ENCODE peak calls at places on chromosomes 3 and 15, in four cellular contexts. P is WTC11, S is GM12878, D is K562. Q is an unnamed sample.

GRCh38 chr15:55007561-55007960 is 189.2 kb downstream of the RSL24D1 start:
- DNase-seq in P (no peak), S (no peak), D (no peak), Q (no peak)

GRCh38 chr3:197809356-197810020 is 18.4 kb downstream of the LRCH3 start:
- DNase-seq in P (no peak), S (no peak), D (no peak), Q (no peak)

GRCh38 chr3:51711352-51712019 is 4.6 kb downstream of the GRM2 start:
- DNase-seq in P (peak), S (no peak), D (no peak), Q (no peak)

GRCh38 chr15:82828064-82828463 is 18.6 kb downstream of the WHAMM start:
- DNase-seq in P (no peak), S (no peak), D (no peak), Q (peak)

GRCh38 chr3:63467392-63467791 is 185.1 kb upstream of the SNTN start:
- DNase-seq in P (no peak), S (no peak), D (no peak), Q (no peak)

GRCh38 chr3:26281284-26281977 is 341.1 kb upstream of the LRRC3B start:
- DNase-seq in P (no peak), S (no peak), D (no peak), Q (no peak)

GRCh38 chr3:40299130-40299720 is 10.3 kb upstream of the EIF1B start:
- DNase-seq in P (no peak), S (no peak), D (no peak), Q (no peak)

GRCh38 chr15:96893159-96893906 is 562.8 kb downstream of the NR2F2 start:
- DNase-seq in P (peak), S (no peak), D (no peak), Q (no peak)

GRCh38 chr3:151107177-151107576 is 21.7 kb downstream of the MED12L start:
- DNase-seq in P (no peak), S (no peak), D (no peak), Q (no peak)

GRCh38 chr3:119588112-119588511 is 8.8 kb downstream of the ADPRH start:
- DNase-seq in P (no peak), S (no peak), D (no peak), Q (no peak)

GRCh38 chr3:4710191-4710590 is 217.0 kb downstream of the ITPR1 start:
- DNase-seq in P (no peak), S (no peak), D (no peak), Q (no peak)

DNA sequence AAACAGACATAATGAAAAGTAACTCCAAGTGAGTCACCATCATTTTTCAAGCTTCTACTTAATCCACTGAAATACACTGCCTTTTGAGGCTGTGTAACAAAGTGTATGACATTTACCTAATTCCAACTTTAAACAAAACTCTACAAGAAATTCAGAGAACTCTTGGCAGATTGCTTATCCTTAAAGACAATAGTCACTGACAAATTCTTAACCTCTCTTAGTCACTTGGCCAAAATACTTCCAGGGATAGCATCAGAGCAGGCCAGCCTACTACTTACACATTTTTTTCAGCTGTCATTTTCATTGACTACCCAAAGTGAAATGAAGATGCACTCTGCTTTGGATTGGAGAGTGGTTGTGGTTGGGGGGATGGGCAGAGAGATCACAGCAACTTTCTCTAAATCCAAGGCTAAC is 3.6 kb downstream of the WWTR1 start:
- DNase-seq in P (no peak), S (no peak), D (no peak), Q (no peak)
- TF ChIP-seq TCF7 in P (no peak), S (no peak), D (no peak), Q (no peak)

DNA sequence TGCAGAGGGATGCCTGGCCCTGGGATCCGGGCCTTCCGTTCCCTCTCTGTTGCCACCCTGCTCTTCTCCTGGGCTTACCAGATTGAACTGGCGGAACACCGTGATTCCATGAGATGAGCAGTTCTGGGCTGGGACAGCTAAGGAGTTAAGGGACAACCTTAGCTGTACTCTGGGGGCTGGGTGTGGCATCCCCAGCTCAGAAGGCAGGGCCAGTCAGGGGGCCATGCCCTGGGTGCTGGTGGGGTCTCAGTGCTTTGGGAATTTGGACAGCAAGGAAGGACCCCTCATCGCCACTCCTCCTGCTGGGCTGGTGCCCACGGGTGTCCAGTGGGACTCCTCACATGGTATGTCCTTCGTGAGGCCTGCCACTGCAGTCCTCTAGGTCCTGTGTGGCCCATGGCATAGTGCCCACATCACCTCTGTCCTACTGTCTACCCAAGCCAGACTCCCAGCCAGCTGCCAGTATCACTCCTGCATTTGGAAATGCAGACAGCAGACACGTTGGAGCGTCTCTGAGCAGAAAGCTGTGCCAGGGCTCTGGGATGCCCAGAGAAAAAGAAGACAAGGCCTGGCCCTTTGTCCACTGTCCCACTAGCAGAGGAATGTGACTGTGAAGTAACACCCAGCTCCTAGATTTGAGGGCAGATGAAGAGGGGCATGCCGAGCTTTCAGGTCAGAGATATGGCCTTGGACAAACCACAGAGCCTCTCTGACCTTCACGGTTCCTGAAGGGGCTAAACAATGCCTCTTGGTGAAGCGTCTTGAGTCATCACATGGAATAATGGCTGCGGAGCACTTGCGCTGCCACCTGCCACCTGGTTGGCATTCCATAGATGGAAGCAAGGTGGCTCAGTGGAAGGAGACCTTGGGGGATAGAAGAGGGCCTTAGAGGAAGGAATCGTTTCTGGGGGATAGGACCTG is 12.2 kb downstream of the MRAS start:
- DNase-seq in P (no peak), S (no peak), D (no peak), Q (no peak)
- TF ChIP-seq TCF7 in P (no peak), S (no peak), D (no peak), Q (no peak)

GRCh38 chr3:42476225-42477160 is 25.9 kb upstream of the VIPR1 start:
- DNase-seq in P (no peak), S (no peak), D (peak), Q (no peak)

GRCh38 chr3:42472555-42472954 is 29.9 kb upstream of the VIPR1 start:
- DNase-seq in P (no peak), S (no peak), D (no peak), Q (no peak)

GRCh38 chr3:42478830-42479229 is 23.6 kb upstream of the VIPR1 start:
- DNase-seq in P (no peak), S (no peak), D (no peak), Q (no peak)

GRCh38 chr3:42477696-42478095 is 24.7 kb upstream of the VIPR1 start:
- DNase-seq in P (no peak), S (no peak), D (peak), Q (no peak)

DNA sequence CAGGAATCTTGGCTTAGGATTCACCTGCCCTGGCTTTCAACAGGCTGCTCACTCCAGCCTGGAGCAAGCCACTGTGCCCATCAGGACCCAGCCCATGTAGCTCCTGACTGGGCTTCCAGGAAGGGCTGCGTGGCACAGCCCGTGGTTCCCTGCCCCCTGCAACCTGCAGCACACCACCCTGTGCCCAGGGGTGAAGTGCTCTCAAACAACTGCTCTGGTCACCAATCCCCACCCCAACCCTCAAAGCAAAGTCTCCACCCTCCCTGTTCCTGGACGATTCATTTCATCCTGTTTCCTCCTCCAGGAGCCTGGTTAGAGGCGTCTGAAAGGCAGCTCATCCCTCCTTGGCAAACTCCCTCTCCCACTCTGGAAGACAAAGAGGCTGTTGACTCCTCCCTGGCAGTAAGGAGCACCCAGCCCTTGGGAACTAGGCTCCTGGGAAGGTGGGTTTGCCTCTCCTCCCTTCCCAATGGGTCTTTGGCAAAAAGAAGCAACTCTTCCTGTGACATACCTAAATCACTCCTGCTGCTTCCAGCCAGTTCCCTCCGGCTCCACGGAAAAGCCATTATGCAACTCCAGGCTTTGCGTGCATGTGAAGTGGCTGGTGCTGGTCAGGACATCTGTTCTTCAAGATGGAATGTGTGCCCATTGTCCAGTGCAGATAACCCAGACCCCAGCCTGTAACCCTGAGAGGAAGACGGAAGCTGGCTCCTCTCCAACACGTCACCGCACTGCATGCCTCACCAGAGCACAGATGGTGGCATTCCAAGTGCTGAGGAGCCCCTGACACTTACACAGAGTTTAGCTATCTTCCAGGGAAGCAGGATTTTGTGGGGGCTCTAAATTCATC is 29.1 kb upstream of the VIPR1 start:
- DNase-seq in P (no peak), S (no peak), D (no peak), Q (no peak)
- TF ChIP-seq TCF7 in P (no peak), S (no peak), D (no peak), Q (no peak)

DNA sequence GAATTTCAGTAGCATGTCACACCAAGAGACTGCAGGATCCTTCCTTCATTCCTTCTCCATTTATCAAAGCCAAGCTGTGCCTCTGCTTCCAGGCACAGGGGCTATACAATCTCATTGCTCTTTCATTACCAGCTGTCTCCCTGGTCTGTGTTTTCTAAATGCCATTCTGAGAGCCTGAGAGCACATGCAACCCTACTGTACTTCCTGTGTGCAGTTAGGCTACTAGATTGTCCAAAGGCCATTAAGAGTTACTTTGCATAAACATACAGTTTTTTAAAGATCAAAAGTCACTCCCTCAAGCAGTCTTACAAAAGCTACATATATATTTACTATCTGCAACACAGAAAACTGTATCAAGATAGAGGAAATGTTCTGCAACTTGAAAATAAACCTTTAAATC is 110.1 kb downstream of the CFAP44 start:
- DNase-seq in P (no peak), S (no peak), D (no peak), Q (no peak)
- TF ChIP-seq TCF7 in P (no peak), S (no peak), D (no peak), Q (no peak)

GRCh38 chr15:25900426-25900825 is 37.3 kb upstream of the ATP10A start:
- DNase-seq in P (no peak), S (no peak), D (no peak), Q (no peak)

GRCh38 chr15:25901841-25902610 is 38.9 kb upstream of the ATP10A start:
- DNase-seq in P (no peak), S (no peak), D (no peak), Q (no peak)

GRCh38 chr15:25903024-25903581 is 40.0 kb upstream of the ATP10A start:
- DNase-seq in P (no peak), S (no peak), D (no peak), Q (no peak)

GRCh38 chr15:25899870-25900269 is 36.7 kb upstream of the ATP10A start:
- DNase-seq in P (no peak), S (no peak), D (no peak), Q (no peak)

GRCh38 chr15:25900901-25901300 is 37.8 kb upstream of the ATP10A start:
- DNase-seq in P (no peak), S (no peak), D (no peak), Q (no peak)
- TF ChIP-seq TCF7 in P (no peak), S (no peak), D (no peak), Q (no peak)

DNA sequence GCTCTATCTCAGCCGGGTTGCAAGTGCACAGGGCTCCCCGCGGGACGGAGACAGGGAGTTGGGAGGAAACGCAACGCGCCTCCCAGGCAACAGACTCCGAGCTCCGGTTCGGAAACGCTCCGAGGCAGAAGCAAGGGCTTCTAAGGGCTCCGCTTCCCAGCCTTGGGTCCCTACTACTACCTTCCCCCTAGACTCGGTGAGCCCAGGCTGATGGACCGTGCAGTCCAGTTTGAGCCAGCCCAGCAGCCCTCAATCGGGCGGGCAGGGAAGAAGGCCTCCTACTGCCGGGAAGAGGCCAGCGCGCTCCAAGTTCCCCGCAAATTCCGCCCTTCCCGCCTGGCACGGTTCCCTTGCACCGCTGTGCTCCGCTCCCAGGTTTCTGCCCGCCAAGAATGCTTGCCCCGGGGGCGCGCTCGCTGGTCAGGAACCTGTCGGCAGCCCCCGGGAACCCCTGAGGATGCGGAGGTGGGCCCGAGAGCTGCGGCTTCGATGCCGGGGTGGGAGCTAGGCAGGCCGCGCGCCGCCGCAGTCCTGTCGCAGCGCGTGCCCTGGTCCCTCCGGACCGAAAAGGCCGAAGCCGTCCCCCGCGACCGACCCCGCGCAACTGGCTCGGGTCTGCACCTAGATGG is 728 bp downstream of the TRANK1 start:
- DNase-seq in P (peak), S (no peak), D (no peak), Q (no peak)
- TF ChIP-seq TCF7 in P (no peak), S (no peak), D (no peak), Q (no peak)

GRCh38 chr3:41893977-41894376 is 67.9 kb downstream of the ULK4 start:
- DNase-seq in P (no peak), S (no peak), D (peak), Q (peak)
- TF ChIP-seq TCF7 in P (no peak), S (no peak), D (no peak), Q (no peak)

DNA sequence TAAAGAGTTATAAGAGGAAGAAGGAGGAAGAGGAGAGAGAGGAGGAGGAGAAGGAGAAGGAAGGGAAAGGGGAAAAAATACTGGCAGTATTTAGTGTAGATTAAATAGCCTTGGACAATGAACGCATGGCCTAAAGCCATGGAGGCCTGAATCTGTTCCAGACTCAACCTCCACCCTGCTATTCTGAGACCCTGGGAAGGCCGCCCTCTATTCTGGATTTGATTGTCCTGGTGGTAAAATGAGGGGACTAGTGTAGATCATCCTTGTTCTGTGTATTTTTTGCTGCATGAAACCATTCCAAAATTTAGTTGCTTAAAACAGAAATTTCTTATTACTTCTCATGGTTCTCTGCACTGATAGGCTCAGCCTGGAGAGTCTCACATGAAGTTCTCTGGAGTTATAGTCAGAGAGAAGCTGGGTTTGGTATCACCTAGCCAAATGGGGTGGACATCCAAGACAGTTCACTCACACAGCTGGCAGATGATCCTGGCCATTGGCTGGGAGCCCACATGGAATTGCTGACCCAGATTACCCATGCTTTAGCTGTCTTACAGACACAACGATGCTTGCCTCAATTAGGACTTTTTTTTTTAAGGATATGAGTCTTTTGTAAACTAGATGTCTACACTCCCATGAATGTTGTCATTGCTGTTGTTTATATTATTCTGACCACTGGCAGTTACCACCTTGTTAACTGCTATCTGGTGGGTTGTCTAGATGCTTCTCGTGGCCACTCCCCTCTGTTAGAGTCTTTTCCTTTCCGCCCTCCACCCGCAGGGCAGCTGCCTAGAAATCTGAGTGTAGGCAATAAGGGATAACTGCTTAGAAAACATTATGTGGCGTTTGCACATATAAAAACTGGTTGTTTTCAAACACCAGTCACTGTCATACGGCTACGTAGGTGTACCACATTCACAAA is 149.9 kb downstream of the SST start:
- DNase-seq in P (no peak), S (no peak), D (no peak), Q (no peak)
- TF ChIP-seq TCF7 in P (no peak), S (no peak), D (no peak), Q (no peak)

Q was measured in HepG2.